ENCODE peak calls at places on chromosome 12, in five cellular contexts. O is CD14-positive monocyte, J is NCI-H1417 treated with DMSO at 0.1 percent for 48 hours, Z is right lobe of liver, N is HTR-8/SVneo. B is an unnamed sample.

GRCh38 chr12:50083301-50083700 is 1.8 kb upstream of the SMARCD1 start:
- DNase-seq in O (no peak), J (no peak), Z (peak), N (no peak), B (no peak)

GRCh38 chr12:9741726-9742125 is 8.8 kb upstream of the CLECL1 start:
- DNase-seq in O (peak), J (no peak), Z (no peak), N (no peak), B (no peak)

GRCh38 chr12:55728932-55729591 is at the start of gene CD63:
- DNase-seq in O (peak), J (no peak), Z (peak), N (peak), B (peak)

GRCh38 chr12:79934309-79935020 is 432 bp downstream of the PPP1R12A start:
- DNase-seq in O (no peak), J (no peak), Z (peak), N (peak), B (peak)

GRCh38 chr12:40986031-40986430 is 202.1 kb upstream of the PDZRN4 start:
- DNase-seq in O (no peak), J (no peak), Z (no peak), N (no peak), B (no peak)

GRCh38 chr12:52344111-52344510 is 22.9 kb upstream of the KRT83 start:
- DNase-seq in O (no peak), J (no peak), Z (no peak), N (no peak), B (no peak)

GRCh38 chr12:53958128-53958527 is 3.4 kb downstream of the HOXC12 start:
- DNase-seq in O (no peak), J (no peak), Z (no peak), N (no peak), B (no peak)

GRCh38 chr12:70543444-70543843 is 93.8 kb downstream of the PTPRB start:
- DNase-seq in O (no peak), J (no peak), Z (no peak), N (peak), B (peak)

GRCh38 chr12:14946856-14947255 is 8.5 kb upstream of the ERP27 start:
- DNase-seq in O (no peak), J (no peak), Z (no peak), N (no peak), B (peak)

GRCh38 chr12:27602516-27602915 is 78.5 kb downstream of the PPFIBP1 start:
- DNase-seq in O (no peak), J (no peak), Z (no peak), N (no peak), B (no peak)

GRCh38 chr12:69415471-69416275 is 54.5 kb upstream of the FRS2 start:
- DNase-seq in O (no peak), J (no peak), Z (no peak), N (peak), B (peak)

GRCh38 chr12:119068129-119068856 is 87.0 kb downstream of the SRRM4 start:
- DNase-seq in O (no peak), J (no peak), Z (no peak), N (no peak), B (no peak)

GRCh38 chr12:30002677-30003076 is 218.9 kb upstream of the TMTC1 start:
- DNase-seq in O (no peak), J (no peak), Z (no peak), N (no peak), B (no peak)

GRCh38 chr12:69329669-69330428 is 18.3 kb upstream of the LYZ start:
- DNase-seq in O (no peak), J (no peak), Z (no peak), N (no peak), B (no peak)

GRCh38 chr12:31206038-31206670 is 119.8 kb downstream of the SINHCAF start:
- DNase-seq in O (no peak), J (no peak), Z (no peak), N (no peak), B (peak)

GRCh38 chr12:67742461-67742860 is 93.9 kb downstream of the DYRK2 start:
- DNase-seq in O (no peak), J (no peak), Z (no peak), N (no peak), B (no peak)

GRCh38 chr12:65742481-65742971 is 81.8 kb upstream of the HMGA2 start:
- DNase-seq in O (no peak), J (no peak), Z (no peak), N (no peak), B (no peak)

GRCh38 chr12:51442324-51442723 is 17.7 kb downstream of the SLC4A8 start:
- DNase-seq in O (no peak), J (no peak), Z (no peak), N (no peak), B (no peak)

GRCh38 chr12:66127695-66128094 is 2.9 kb downstream of the LLPH start:
- DNase-seq in O (no peak), J (no peak), Z (no peak), N (no peak), B (no peak)

GRCh38 chr12:95131589-95132335 is 58.3 kb upstream of the NR2C1 start:
- DNase-seq in O (peak), J (no peak), Z (no peak), N (no peak), B (no peak)

GRCh38 chr12:3223601-3224529 is 146.7 kb downstream of the TSPAN9 start:
- DNase-seq in O (no peak), J (no peak), Z (no peak), N (no peak), B (no peak)

GRCh38 chr12:62375603-62376002 is 91.0 kb upstream of the MON2 start:
- DNase-seq in O (no peak), J (no peak), Z (no peak), N (no peak), B (no peak)

GRCh38 chr12:98352835-98353234 is 162.6 kb upstream of the TMPO start:
- DNase-seq in O (no peak), J (no peak), Z (no peak), N (peak), B (no peak)

GRCh38 chr12:30783946-30784345 is 29.2 kb upstream of the CAPRIN2 start:
- DNase-seq in O (no peak), J (no peak), Z (no peak), N (no peak), B (no peak)

GRCh38 chr12:52370906-52371608 is 3.8 kb upstream of the KRT85 start:
- DNase-seq in O (peak), J (no peak), Z (no peak), N (no peak), B (no peak)

GRCh38 chr12:38541849-38542248 is 225.3 kb downstream of the ALG10B start:
- DNase-seq in O (no peak), J (no peak), Z (no peak), N (no peak), B (no peak)

GRCh38 chr12:97408363-97408762 is 54.2 kb upstream of the RMST start:
- DNase-seq in O (no peak), J (no peak), Z (no peak), N (no peak), B (no peak)

GRCh38 chr12:40158592-40159111 is 52.8 kb upstream of the SLC2A13 start:
- DNase-seq in O (peak), J (no peak), Z (no peak), N (no peak), B (no peak)

GRCh38 chr12:7373226-7373625 is 69.4 kb downstream of the ACSM4 start:
- DNase-seq in O (no peak), J (no peak), Z (no peak), N (no peak), B (no peak)

GRCh38 chr12:88958961-88959360 is 378.7 kb upstream of the KITLG start:
- DNase-seq in O (no peak), J (peak), Z (no peak), N (no peak), B (no peak)

GRCh38 chr12:43407816-43408645 is 144.0 kb downstream of the ADAMTS20 start:
- DNase-seq in O (no peak), J (no peak), Z (no peak), N (no peak), B (no peak)

GRCh38 chr12:120376009-120376408 is 7.0 kb upstream of the MSI1 start:
- DNase-seq in O (no peak), J (no peak), Z (no peak), N (no peak), B (no peak)

GRCh38 chr12:100061814-100062213 is 77.1 kb upstream of the ANKS1B start:
- DNase-seq in O (no peak), J (no peak), Z (no peak), N (no peak), B (peak)

GRCh38 chr12:1533602-1534304 is 60.6 kb downstream of the FBXL14 start:
- DNase-seq in O (no peak), J (no peak), Z (no peak), N (no peak), B (no peak)

GRCh38 chr12:43893670-43894069 is 57.8 kb downstream of the TMEM117 start:
- DNase-seq in O (no peak), J (no peak), Z (no peak), N (no peak), B (no peak)

B was measured in dermis microvascular lymphatic vessel endothelial cell.